ENCODE peak calls at places on chromosome 21, in ten cellular contexts. E is NCI-H510A; H is T-helper 1 cell; Y is lung; U is Daoy; W is suprapubic skin; J is pulmonary artery endothelial cell; P is stimulated activated CD4-positive, alpha-beta T cell treated with anti-CD3 and anti-CD28 coated beads, Interleukin-12 subunit alpha, Interleukin-12 subunit beta, amount 100 ng/mL, for 48 hours; D is cerebellar nuclear complex; G is breast epithelium. N is an unnamed sample.

GRCh38 chr21:34874689-34875513 is 174.2 kb downstream of the RUNX1 start:
- DNase-seq in E (no peak), H (no peak), Y (no peak), U (no peak), W (no peak), J (no peak), P (no peak), D (no peak), G (no peak), N (no peak)

GRCh38 chr21:41899431-41900202 is 20.5 kb upstream of the PRDM15 start:
- DNase-seq in E (no peak), H (peak), Y (no peak), U (no peak), W (no peak), J (no peak), P (peak), D (no peak), G (no peak), N (no peak)

GRCh38 chr21:32412998-32413504 is 545 bp downstream of the EVA1C start:
- DNase-seq in E (no peak), H (no peak), Y (peak), U (no peak), W (peak), J (no peak), P (no peak), D (no peak), G (peak), N (no peak)

GRCh38 chr21:32393677-32394001 is 827 bp upstream of the URB1 start:
- DNase-seq in E (no peak), H (no peak), Y (no peak), U (no peak), W (no peak), J (no peak), P (no peak), D (no peak), G (no peak), N (no peak)

GRCh38 chr21:32261929-32262328 is 16.9 kb downstream of the MIS18A start:
- DNase-seq in E (no peak), H (no peak), Y (no peak), U (no peak), W (no peak), J (no peak), P (no peak), D (no peak), G (no peak), N (no peak)

GRCh38 chr21:33125981-33126380 is 56.0 kb downstream of the OLIG1 start:
- DNase-seq in E (no peak), H (no peak), Y (no peak), U (no peak), W (no peak), J (no peak), P (no peak), D (no peak), G (no peak), N (no peak)

GRCh38 chr21:45988366-45989347 is 7.1 kb downstream of the COL6A1 start:
- DNase-seq in E (no peak), H (no peak), Y (no peak), U (no peak), W (peak), J (no peak), P (no peak), D (no peak), G (no peak), N (no peak)

GRCh38 chr21:17673261-17674020 is 60.7 kb upstream of the BTG3 start:
- DNase-seq in E (no peak), H (no peak), Y (no peak), U (no peak), W (no peak), J (no peak), P (no peak), D (no peak), G (peak), N (no peak)

GRCh38 chr21:27393726-27394125 is 426.8 kb upstream of the ADAMTS5 start:
- DNase-seq in E (no peak), H (no peak), Y (no peak), U (no peak), W (no peak), J (no peak), P (no peak), D (no peak), G (no peak), N (no peak)

GRCh38 chr21:27793901-27794300 is 827.0 kb upstream of the ADAMTS5 start:
- DNase-seq in E (no peak), H (no peak), Y (no peak), U (no peak), W (no peak), J (no peak), P (no peak), D (no peak), G (no peak), N (no peak)

GRCh38 chr21:36949171-36950141 is 17.0 kb downstream of the HLCS start:
- DNase-seq in E (no peak), H (no peak), Y (no peak), U (no peak), W (no peak), J (no peak), P (no peak), D (no peak), G (no peak), N (no peak)

GRCh38 chr21:25664462-25665070 is 25.5 kb downstream of the JAM2 start:
- DNase-seq in E (no peak), H (no peak), Y (no peak), U (no peak), W (no peak), J (no peak), P (no peak), D (no peak), G (no peak), N (no peak)

GRCh38 chr21:45517249-45518065 is 24.8 kb downstream of the SLC19A1 start:
- DNase-seq in E (no peak), H (peak), Y (no peak), U (no peak), W (peak), J (no peak), P (no peak), D (no peak), G (no peak), N (no peak)

GRCh38 chr21:44375281-44375651 is 21.8 kb downstream of the TRPM2 start:
- DNase-seq in E (no peak), H (peak), Y (peak), U (peak), W (no peak), J (no peak), P (no peak), D (no peak), G (no peak), N (peak)

GRCh38 chr21:15293251-15293650 is 228.5 kb upstream of the NRIP1 start:
- DNase-seq in E (no peak), H (no peak), Y (no peak), U (peak), W (no peak), J (no peak), P (no peak), D (no peak), G (no peak), N (no peak)

GRCh38 chr21:35606578-35606977 is 453.7 kb downstream of the SETD4 start:
- DNase-seq in E (no peak), H (no peak), Y (no peak), U (peak), W (no peak), J (no peak), P (no peak), D (no peak), G (no peak), N (no peak)

GRCh38 chr21:45184869-45185268 is 102.8 kb downstream of the POFUT2 start:
- DNase-seq in E (no peak), H (no peak), Y (no peak), U (no peak), W (no peak), J (no peak), P (no peak), D (no peak), G (no peak), N (no peak)

GRCh38 chr21:38383411-38384245 is 114.6 kb downstream of the ERG start:
- DNase-seq in E (no peak), H (no peak), Y (no peak), U (no peak), W (no peak), J (no peak), P (no peak), D (no peak), G (no peak), N (no peak)

GRCh38 chr21:36491191-36491916 is 11.4 kb upstream of the CLDN14 start:
- DNase-seq in E (no peak), H (no peak), Y (no peak), U (peak), W (no peak), J (no peak), P (no peak), D (no peak), G (no peak), N (no peak)

GRCh38 chr21:38712076-38712475 is 93.7 kb upstream of the ETS2 start:
- DNase-seq in E (peak), H (no peak), Y (no peak), U (peak), W (no peak), J (peak), P (no peak), D (no peak), G (no peak), N (no peak)

GRCh38 chr21:27759091-27759659 is 792.3 kb upstream of the ADAMTS5 start:
- DNase-seq in E (no peak), H (no peak), Y (peak), U (peak), W (no peak), J (no peak), P (no peak), D (no peak), G (no peak), N (no peak)

GRCh38 chr21:44351535-44352252 is 1.7 kb upstream of the TRPM2 start:
- DNase-seq in E (no peak), H (no peak), Y (no peak), U (no peak), W (peak), J (no peak), P (no peak), D (no peak), G (no peak), N (no peak)

N was measured in GM19239.